ENCODE peak calls at places on chromosome 2, in five cellular contexts. I, L, B, X and Z are unnamed samples.

GRCh38 chr2:79437416-79438281 is 75.2 kb upstream of the CTNNA2 start:
- DNase-seq in L (no peak), X (no peak), I (peak; percentile 41), B (no peak), Z (peak; percentile 1)

GRCh38 chr2:236855176-236855865 is 230.4 kb upstream of the COPS8 start:
- DNase-seq in I (no peak), L (no peak), X (no peak), B (no peak), Z (no peak)

GRCh38 chr2:152826880-152827279 is 108.5 kb downstream of the ARL6IP6 start:
- DNase-seq in B (no peak), I (no peak), L (no peak), X (no peak), Z (no peak)

GRCh38 chr2:239811806-239812560 is 213.2 kb downstream of the NDUFA10 start:
- DNase-seq in I (no peak), B (no peak), L (no peak), X (no peak), Z (no peak)

GRCh38 chr2:110101911-110102774 is 13.5 kb downstream of the MALL start:
- DNase-seq in B (no peak), X (no peak), L (no peak), I (no peak), Z (peak; percentile 20)

GRCh38 chr2:201761101-201761500 is 19.6 kb downstream of the ALS2 start:
- DNase-seq in X (no peak), I (no peak), L (no peak), B (no peak), Z (no peak)

GRCh38 chr2:135899567-135899966 is 23.3 kb upstream of the MCM6 start:
- DNase-seq in I (no peak), L (no peak), B (no peak), X (no peak), Z (no peak)

GRCh38 chr2:9188823-9189222 is 17.8 kb upstream of the ASAP2 start:
- DNase-seq in B (no peak), X (no peak), L (no peak), I (no peak), Z (no peak)

GRCh38 chr2:134411828-134412638 is 158.2 kb downstream of the MGAT5 start:
- DNase-seq in B (peak; percentile 93), X (peak; percentile 53), I (peak; percentile 83), L (peak; percentile 62), Z (peak; percentile 91)

GRCh38 chr2:67579207-67579606 is 182.1 kb downstream of the ETAA1 start:
- DNase-seq in L (no peak), I (no peak), X (no peak), B (no peak), Z (peak; percentile 83)

GRCh38 chr2:102334471-102334870 is 21.1 kb upstream of the IL18R1 start:
- DNase-seq in I (no peak), B (no peak), L (no peak), X (no peak), Z (no peak)

GRCh38 chr2:69368588-69368987 is 18.4 kb downstream of the GFPT1 start:
- DNase-seq in I (no peak), B (no peak), X (no peak), L (no peak), Z (no peak)

GRCh38 chr2:172324198-172324597 is 103.2 kb upstream of the ITGA6 start:
- DNase-seq in I (no peak), L (no peak), B (no peak), X (no peak), Z (no peak)

GRCh38 chr2:111995148-111995547 is 59.9 kb upstream of the TMEM87B start:
- DNase-seq in I (no peak), B (no peak), X (no peak), L (no peak), Z (no peak)

GRCh38 chr2:9990735-9991134 is 39.2 kb downstream of the GRHL1 start:
- DNase-seq in I (no peak), L (peak; percentile 74), X (no peak), B (peak; percentile 9), Z (no peak)

GRCh38 chr2:165572155-165572554 is 102.7 kb downstream of the CSRNP3 start:
- DNase-seq in X (no peak), I (peak; percentile 29), L (no peak), B (no peak), Z (peak; percentile 7)

GRCh38 chr2:159755014-159755413 is 42.7 kb downstream of the MARCHF7 start:
- DNase-seq in L (no peak), B (no peak), I (no peak), X (no peak), Z (no peak)

GRCh38 chr2:101355561-101356130 is 31.7 kb downstream of the CREG2 start:
- DNase-seq in L (no peak), X (no peak), I (no peak), B (no peak), Z (no peak)

GRCh38 chr2:103959174-103960125 is 894.5 kb upstream of the POU3F3 start:
- DNase-seq in I (peak; percentile 76), X (peak; percentile 17), L (no peak), B (peak; percentile 11), Z (peak; percentile 40)

GRCh38 chr2:181785677-181786344 is 105.5 kb upstream of the NEUROD1 start:
- DNase-seq in I (no peak), L (no peak), X (no peak), B (no peak), Z (peak; percentile 70)

GRCh38 chr2:116804901-116805300 is 1009.6 kb upstream of the DDX18 start:
- DNase-seq in L (no peak), B (no peak), X (no peak), I (no peak), Z (no peak)

GRCh38 chr2:56286936-56287335 is 103.1 kb downstream of the CCDC85A start:
- DNase-seq in X (no peak), B (no peak), L (no peak), I (no peak), Z (no peak)

GRCh38 chr2:158788951-158789350 is 6.2 kb upstream of the DAPL1 start:
- DNase-seq in X (no peak), I (no peak), B (no peak), L (no peak), Z (no peak)

GRCh38 chr2:44952143-44952805 is 10.8 kb downstream of the SIX3 start:
- DNase-seq in B (peak; percentile 70), L (no peak), I (peak; percentile 94), X (peak; percentile 55), Z (peak; percentile 69)

GRCh38 chr2:43294973-43295603 is 68.7 kb upstream of the ZFP36L2 start:
- DNase-seq in B (no peak), L (no peak), I (no peak), X (no peak), Z (no peak)

DNA sequence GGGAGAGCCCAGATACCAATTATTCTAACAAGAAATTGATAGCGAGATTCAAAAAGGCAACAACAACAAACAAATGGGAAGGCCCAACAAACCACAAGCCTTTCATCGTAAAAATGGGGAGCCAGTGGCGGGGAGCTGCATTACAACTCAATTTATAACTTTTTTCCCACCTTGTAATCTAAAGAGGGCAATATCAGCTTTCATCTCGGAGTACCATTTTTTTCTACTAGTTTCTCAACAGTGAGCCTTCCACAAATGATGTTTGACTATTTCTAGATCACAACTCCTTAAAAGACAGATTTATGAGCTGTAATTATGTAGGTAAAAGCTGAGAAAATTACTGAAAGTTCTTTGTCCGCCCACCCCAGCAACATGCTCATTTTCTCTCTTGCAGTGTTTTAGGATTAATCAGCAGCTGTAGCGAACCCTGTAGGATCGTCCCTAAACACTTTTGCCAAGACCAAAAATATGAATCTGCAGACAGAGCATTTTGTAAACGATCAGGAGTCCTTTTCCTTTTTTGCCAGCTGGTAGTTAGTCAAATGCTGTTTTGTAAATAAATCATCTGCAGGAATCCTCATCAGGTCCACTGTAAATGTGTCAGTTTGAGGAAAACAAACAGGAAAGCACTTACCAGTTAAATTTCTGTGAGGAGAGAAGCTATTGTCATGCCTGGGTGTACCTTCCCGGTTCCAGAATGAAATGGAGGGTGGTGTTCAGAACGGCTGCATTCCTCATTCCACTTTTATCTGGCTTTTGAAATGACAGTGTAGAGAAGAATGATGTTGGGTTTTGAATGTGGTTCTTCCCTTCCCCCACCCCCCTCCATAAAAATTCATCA is 53.2 kb downstream of the EEF1B2 start:
- DNase-seq in B (no peak), L (no peak), X (no peak), I (no peak), Z (peak; percentile 72)
- TF ChIP-seq CTCF in B (no peak), L (no peak), X (no peak), I (peak; percentile 9), Z (peak; percentile 21)

GRCh38 chr2:72920317-72921087 is 3.2 kb downstream of the EMX1 start:
- DNase-seq in L (no peak), B (peak; percentile 61), X (no peak), I (peak; percentile 90), Z (peak; percentile 42)

GRCh38 chr2:72923833-72924352 is 6.6 kb downstream of the EMX1 start:
- DNase-seq in L (no peak), B (no peak), I (peak; percentile 61), X (no peak), Z (no peak)

GRCh38 chr2:72919414-72920316 is 2.3 kb downstream of the EMX1 start:
- DNase-seq in B (peak; percentile 30), I (peak; percentile 85), X (no peak), L (no peak), Z (no peak)

GRCh38 chr2:72921866-72922265 is 4.5 kb downstream of the EMX1 start:
- DNase-seq in X (no peak), B (no peak), L (no peak), I (no peak), Z (no peak)

DNA sequence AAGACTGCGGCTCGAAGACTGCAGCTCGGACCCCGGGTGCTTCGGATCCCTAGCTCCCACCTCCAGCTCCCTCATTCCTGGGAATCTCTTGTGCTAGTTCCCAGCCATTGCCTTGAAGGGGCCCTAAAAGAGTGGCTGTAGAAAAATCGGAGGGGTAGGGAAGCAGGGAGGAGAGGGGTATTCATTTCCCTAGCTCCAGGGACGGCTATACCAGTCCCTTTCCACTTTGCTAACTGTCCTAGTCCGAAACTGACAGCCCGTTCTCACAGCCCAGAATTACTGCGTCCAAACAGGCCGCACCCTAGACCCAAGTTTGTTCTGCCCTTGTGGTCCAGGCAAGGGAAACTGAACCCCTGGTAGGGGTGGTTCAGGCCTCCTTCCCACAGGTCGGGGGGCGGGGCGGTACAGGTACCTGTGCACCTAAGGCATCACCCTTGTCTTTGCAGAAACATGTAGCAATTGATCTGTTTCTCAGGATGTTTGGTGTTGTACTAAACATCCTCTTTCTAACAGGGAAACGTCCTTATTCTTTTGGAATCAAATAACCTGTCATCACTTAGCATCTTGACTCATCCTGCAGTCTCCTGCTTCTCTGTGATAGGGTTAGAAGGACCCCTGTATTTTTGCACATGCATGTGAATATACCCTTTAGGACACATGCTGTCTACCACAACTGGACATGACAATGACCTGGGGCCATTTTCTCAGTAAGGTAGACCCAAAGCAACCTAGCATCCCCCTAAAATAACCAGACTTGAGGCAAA is 4.0 kb downstream of the EMX1 start:
- DNase-seq in B (no peak), L (no peak), X (no peak), I (no peak), Z (no peak)
- H3K4me3 ChIP-seq in B (no peak overlapping the region), L (no peak overlapping the region), X (no peak overlapping the region), I (peak overlapping the region; percentile 44), Z (no peak overlapping the region)

GRCh38 chr2:168705534-168706470 is 96.6 kb upstream of the NOSTRIN start:
- DNase-seq in B (peak; percentile 40), I (peak; percentile 38), L (no peak), X (peak; percentile 23), Z (peak; percentile 70)
- TF ChIP-seq CTCF in B (peak; percentile 13), I (peak; percentile 53), L (no peak), X (peak; percentile 17), Z (peak; percentile 51)

DNA sequence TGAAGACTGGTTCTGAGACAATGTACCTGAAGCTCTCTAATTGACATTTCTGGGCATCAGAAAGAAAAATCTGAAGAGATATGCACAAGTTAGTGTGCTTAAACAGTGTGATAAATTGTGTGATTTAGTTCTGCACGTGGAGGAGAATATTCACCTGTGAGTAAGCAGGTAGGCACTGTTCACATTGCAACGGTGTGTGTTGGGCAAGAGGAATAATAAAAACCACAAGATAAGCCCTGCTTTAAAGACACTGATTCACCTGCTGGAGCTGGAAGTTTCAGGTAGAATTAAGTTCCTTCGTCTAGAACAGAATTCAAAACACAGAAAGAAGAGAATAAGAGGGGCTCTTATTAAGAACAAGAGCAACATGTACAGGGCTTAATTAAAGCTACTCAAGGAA is 864.3 kb upstream of the SOX11 start:
- DNase-seq in X (no peak), B (no peak), I (no peak), L (no peak), Z (no peak)
- H3K4me3 ChIP-seq in X (no peak overlapping the region), B (no peak overlapping the region), I (no peak overlapping the region), L (no peak overlapping the region), Z (no peak overlapping the region)